ENCODE peak calls at places on chromosome 16, in nine cellular contexts. One of them, this sample, is unnamed.

GRCh38 chr16:29877266-29877961 is 14.4 kb upstream of the CDIPT start:
- DNase-seq in AG09319: no peak
- DNase-seq in GM19239: peak; percentile 50
- DNase-seq in Kasumi-1: no peak
- DNase-seq in HEK293T: peak; percentile 94
- DNase-seq in SK-MEL-5: peak; percentile 25
- DNase-seq in activated T-cell treated with anti-CD3 and anti-CD28 coated beads, Interleukin-2, amount 50 U/mL, for 24 hours: peak; percentile 62
- DNase-seq in NCI-H524: no peak
- DNase-seq in stimulated activated CD4-positive, alpha-beta T cell treated with anti-CD3 and anti-CD28 coated beads, Interleukin-4, amount 100 ng/mL, for 1 hour: peak; percentile 56
- DNase-seq in this sample: peak; percentile 46

GRCh38 chr16:83400234-83400633 is 407.5 kb upstream of the HSBP1 start:
- DNase-seq in NCI-H524: no peak
- DNase-seq in activated T-cell treated with anti-CD3 and anti-CD28 coated beads, Interleukin-2, amount 50 U/mL, for 24 hours: no peak
- DNase-seq in GM19239: no peak
- DNase-seq in SK-MEL-5: peak; percentile 18
- DNase-seq in HEK293T: no peak
- DNase-seq in Kasumi-1: no peak
- DNase-seq in stimulated activated CD4-positive, alpha-beta T cell treated with anti-CD3 and anti-CD28 coated beads, Interleukin-4, amount 100 ng/mL, for 1 hour: no peak
- DNase-seq in AG09319: no peak
- DNase-seq in this sample: no peak

GRCh38 chr16:22372882-22373661 is 1.3 kb downstream of the CDR2 start:
- DNase-seq in GM19239: no peak
- DNase-seq in activated T-cell treated with anti-CD3 and anti-CD28 coated beads, Interleukin-2, amount 50 U/mL, for 24 hours: no peak
- DNase-seq in Kasumi-1: no peak
- DNase-seq in stimulated activated CD4-positive, alpha-beta T cell treated with anti-CD3 and anti-CD28 coated beads, Interleukin-4, amount 100 ng/mL, for 1 hour: no peak
- DNase-seq in NCI-H524: no peak
- DNase-seq in AG09319: no peak
- DNase-seq in HEK293T: no peak
- DNase-seq in SK-MEL-5: no peak
- DNase-seq in this sample: peak; percentile 19

GRCh38 chr16:85418978-85419491 is 194.1 kb upstream of the GSE1 start:
- DNase-seq in SK-MEL-5: no peak
- DNase-seq in NCI-H524: peak; percentile 95
- DNase-seq in activated T-cell treated with anti-CD3 and anti-CD28 coated beads, Interleukin-2, amount 50 U/mL, for 24 hours: no peak
- DNase-seq in AG09319: no peak
- DNase-seq in Kasumi-1: no peak
- DNase-seq in stimulated activated CD4-positive, alpha-beta T cell treated with anti-CD3 and anti-CD28 coated beads, Interleukin-4, amount 100 ng/mL, for 1 hour: no peak
- DNase-seq in GM19239: no peak
- DNase-seq in HEK293T: no peak
- DNase-seq in this sample: no peak

GRCh38 chr16:86568677-86569623 is 2.3 kb downstream of the FOXC2 start:
- DNase-seq in Kasumi-1: no peak
- DNase-seq in stimulated activated CD4-positive, alpha-beta T cell treated with anti-CD3 and anti-CD28 coated beads, Interleukin-4, amount 100 ng/mL, for 1 hour: no peak
- DNase-seq in GM19239: no peak
- DNase-seq in activated T-cell treated with anti-CD3 and anti-CD28 coated beads, Interleukin-2, amount 50 U/mL, for 24 hours: no peak
- DNase-seq in SK-MEL-5: no peak
- DNase-seq in AG09319: no peak
- DNase-seq in NCI-H524: no peak
- DNase-seq in HEK293T: no peak
- DNase-seq in this sample: no peak

GRCh38 chr16:3625911-3626732 is 14.7 kb upstream of the SLX4 start:
- DNase-seq in Kasumi-1: peak; percentile 64
- DNase-seq in SK-MEL-5: peak; percentile 12
- DNase-seq in GM19239: no peak
- DNase-seq in stimulated activated CD4-positive, alpha-beta T cell treated with anti-CD3 and anti-CD28 coated beads, Interleukin-4, amount 100 ng/mL, for 1 hour: no peak
- DNase-seq in HEK293T: no peak
- DNase-seq in NCI-H524: no peak
- DNase-seq in AG09319: no peak
- DNase-seq in activated T-cell treated with anti-CD3 and anti-CD28 coated beads, Interleukin-2, amount 50 U/mL, for 24 hours: no peak
- DNase-seq in this sample: peak; percentile 71

GRCh38 chr16:81889896-81890634 is 111.0 kb downstream of the PLCG2 start:
- DNase-seq in AG09319: peak; percentile 29
- DNase-seq in Kasumi-1: peak; percentile 70
- DNase-seq in activated T-cell treated with anti-CD3 and anti-CD28 coated beads, Interleukin-2, amount 50 U/mL, for 24 hours: peak; percentile 50
- DNase-seq in GM19239: peak; percentile 54
- DNase-seq in SK-MEL-5: peak; percentile 73
- DNase-seq in HEK293T: peak; percentile 66
- DNase-seq in NCI-H524: peak; percentile 72
- DNase-seq in stimulated activated CD4-positive, alpha-beta T cell treated with anti-CD3 and anti-CD28 coated beads, Interleukin-4, amount 100 ng/mL, for 1 hour: peak; percentile 25
- DNase-seq in this sample: peak; percentile 74

GRCh38 chr16:3029499-3030127 is 5.8 kb downstream of the THOC6 start:
- DNase-seq in activated T-cell treated with anti-CD3 and anti-CD28 coated beads, Interleukin-2, amount 50 U/mL, for 24 hours: peak; percentile 66
- DNase-seq in SK-MEL-5: no peak
- DNase-seq in GM19239: no peak
- DNase-seq in stimulated activated CD4-positive, alpha-beta T cell treated with anti-CD3 and anti-CD28 coated beads, Interleukin-4, amount 100 ng/mL, for 1 hour: peak; percentile 57
- DNase-seq in HEK293T: no peak
- DNase-seq in AG09319: no peak
- DNase-seq in NCI-H524: no peak
- DNase-seq in Kasumi-1: no peak
- DNase-seq in this sample: peak; percentile 34

GRCh38 chr16:49604602-49605001 is 231.0 kb downstream of the C16orf78 start:
- DNase-seq in SK-MEL-5: no peak
- DNase-seq in stimulated activated CD4-positive, alpha-beta T cell treated with anti-CD3 and anti-CD28 coated beads, Interleukin-4, amount 100 ng/mL, for 1 hour: no peak
- DNase-seq in AG09319: no peak
- DNase-seq in Kasumi-1: no peak
- DNase-seq in GM19239: no peak
- DNase-seq in activated T-cell treated with anti-CD3 and anti-CD28 coated beads, Interleukin-2, amount 50 U/mL, for 24 hours: no peak
- DNase-seq in NCI-H524: peak; percentile 59
- DNase-seq in HEK293T: no peak
- DNase-seq in this sample: no peak

GRCh38 chr16:72763927-72764628 is 283.9 kb downstream of the ZFHX3 start:
- DNase-seq in GM19239: no peak
- DNase-seq in Kasumi-1: no peak
- DNase-seq in SK-MEL-5: no peak
- DNase-seq in NCI-H524: peak; percentile 86
- DNase-seq in HEK293T: no peak
- DNase-seq in AG09319: no peak
- DNase-seq in stimulated activated CD4-positive, alpha-beta T cell treated with anti-CD3 and anti-CD28 coated beads, Interleukin-4, amount 100 ng/mL, for 1 hour: no peak
- DNase-seq in activated T-cell treated with anti-CD3 and anti-CD28 coated beads, Interleukin-2, amount 50 U/mL, for 24 hours: no peak
- DNase-seq in this sample: no peak

GRCh38 chr16:50282010-50282538 is 15.7 kb downstream of the ADCY7 start:
- DNase-seq in NCI-H524: no peak
- DNase-seq in HEK293T: no peak
- DNase-seq in Kasumi-1: peak; percentile 98
- DNase-seq in activated T-cell treated with anti-CD3 and anti-CD28 coated beads, Interleukin-2, amount 50 U/mL, for 24 hours: peak; percentile 62
- DNase-seq in SK-MEL-5: no peak
- DNase-seq in GM19239: peak; percentile 85
- DNase-seq in AG09319: no peak
- DNase-seq in stimulated activated CD4-positive, alpha-beta T cell treated with anti-CD3 and anti-CD28 coated beads, Interleukin-4, amount 100 ng/mL, for 1 hour: peak; percentile 37
- DNase-seq in this sample: peak; percentile 98

GRCh38 chr16:1787056-1787321 is 4.2 kb downstream of the NUBP2 start:
- DNase-seq in Kasumi-1: no peak
- DNase-seq in stimulated activated CD4-positive, alpha-beta T cell treated with anti-CD3 and anti-CD28 coated beads, Interleukin-4, amount 100 ng/mL, for 1 hour: no peak
- DNase-seq in AG09319: no peak
- DNase-seq in activated T-cell treated with anti-CD3 and anti-CD28 coated beads, Interleukin-2, amount 50 U/mL, for 24 hours: no peak
- DNase-seq in SK-MEL-5: no peak
- DNase-seq in GM19239: no peak
- DNase-seq in NCI-H524: no peak
- DNase-seq in HEK293T: no peak
- DNase-seq in this sample: no peak

GRCh38 chr16:75108792-75109731 is 7.5 kb downstream of the LDHD start:
- DNase-seq in GM19239: no peak
- DNase-seq in HEK293T: no peak
- DNase-seq in AG09319: peak; percentile 72
- DNase-seq in stimulated activated CD4-positive, alpha-beta T cell treated with anti-CD3 and anti-CD28 coated beads, Interleukin-4, amount 100 ng/mL, for 1 hour: peak; percentile 83
- DNase-seq in Kasumi-1: peak; percentile 80
- DNase-seq in SK-MEL-5: no peak
- DNase-seq in activated T-cell treated with anti-CD3 and anti-CD28 coated beads, Interleukin-2, amount 50 U/mL, for 24 hours: peak; percentile 87
- DNase-seq in NCI-H524: no peak
- DNase-seq in this sample: peak; percentile 74